ENCODE peak calls at places on chromosomes 1 and 21, in four cellular contexts. J is neural crest cell; Z is activated naive CD4-positive, alpha-beta T cell treated with anti-CD3 and anti-CD28 coated beads, Interleukin-2, amount 50 U/mL, for 16 hours; F is stimulated activated CD8-positive, alpha-beta memory T cell treated with anti-CD3 and anti-CD28 coated beads, Interleukin-15, amount 100 ng/mL, for 24 hours. W is an unnamed sample.

GRCh38 chr1:43834280-43835140 is 99.1 kb upstream of the ARTN start:
- DNase-seq in J (no peak), Z (no peak), F (no peak), W (no peak)

GRCh38 chr1:162094271-162094670 is 24.8 kb downstream of the NOS1AP start:
- DNase-seq in J (no peak), Z (no peak), F (no peak), W (no peak)

GRCh38 chr1:165187020-165187628 is 169.4 kb downstream of the LMX1A start:
- DNase-seq in J (no peak), Z (no peak), F (no peak), W (no peak)

GRCh38 chr1:100628631-100629081 is 90.7 kb downstream of the GPR88 start:
- DNase-seq in J (no peak), Z (no peak), F (no peak), W (no peak)

GRCh38 chr1:17419626-17420328 is 19.7 kb downstream of the RCC2 start:
- DNase-seq in J (peak), Z (peak), F (peak), W (peak)

GRCh38 chr21:38777015-38777414 is 28.7 kb upstream of the ETS2 start:
- DNase-seq in J (no peak), Z (no peak), F (no peak), W (no peak)

GRCh38 chr1:53442297-53442696 is 16.9 kb upstream of the DMRTB1 start:
- DNase-seq in J (no peak), Z (no peak), F (no peak), W (no peak)

GRCh38 chr1:184958554-184959353 is 15.6 kb downstream of the NIBAN1 start:
- DNase-seq in J (no peak), Z (no peak), F (no peak), W (no peak)

GRCh38 chr21:46189213-46189958 is 5.1 kb upstream of the SPATC1L start:
- DNase-seq in J (no peak), Z (no peak), F (no peak), W (no peak)

GRCh38 chr1:9687876-9688582 is 36.5 kb downstream of the PIK3CD start:
- DNase-seq in J (peak), Z (no peak), F (no peak), W (no peak)

GRCh38 chr21:43609501-43610340 is 49.6 kb downstream of the HSF2BP start:
- DNase-seq in J (no peak), Z (no peak), F (no peak), W (no peak)

GRCh38 chr1:9714257-9714718 is 62.8 kb downstream of the PIK3CD start:
- DNase-seq in J (no peak), Z (no peak), F (no peak), W (peak)

GRCh38 chr1:97144527-97144926 is 422.9 kb downstream of the PTBP2 start:
- DNase-seq in J (no peak), Z (no peak), F (no peak), W (no peak)

GRCh38 chr1:150173161-150173585 is 23.5 kb downstream of the PLEKHO1 start:
- DNase-seq in J (no peak), Z (no peak), F (no peak), W (no peak)

GRCh38 chr1:185733818-185734709 is at the start of gene HMCN1:
- DNase-seq in J (peak), Z (peak), F (no peak), W (peak)

GRCh38 chr1:11680270-11681070 is 478 bp downstream of the MAD2L2 start:
- DNase-seq in J (no peak), Z (no peak), F (no peak), W (no peak)

GRCh38 chr1:118335372-118335771 is 150.3 kb upstream of the SPAG17 start:
- DNase-seq in J (no peak), Z (no peak), F (no peak), W (no peak)

GRCh38 chr1:202010042-202011015 is at the start of gene ELF3:
- DNase-seq in J (no peak), Z (no peak), F (no peak), W (peak)

GRCh38 chr1:215970406-215970805 is 403.3 kb downstream of the KCTD3 start:
- DNase-seq in J (no peak), Z (no peak), F (no peak), W (no peak)

GRCh38 chr1:228210684-228211083 is 2.8 kb downstream of the OBSCN start:
- DNase-seq in J (no peak), Z (no peak), F (no peak), W (no peak)

GRCh38 chr1:223423641-223424233 is 30.5 kb downstream of the CCDC185 start:
- DNase-seq in J (no peak), Z (no peak), F (no peak), W (no peak)

GRCh38 chr1:107927815-107928214 is 37.2 kb downstream of the VAV3 start:
- DNase-seq in J (no peak), Z (no peak), F (no peak), W (no peak)

GRCh38 chr1:4784761-4785160 is 130.4 kb downstream of the AJAP1 start:
- DNase-seq in J (no peak), Z (no peak), F (no peak), W (no peak)

GRCh38 chr1:34681481-34682451 is 73.1 kb upstream of the GJB5 start:
- DNase-seq in J (peak), Z (peak), F (no peak), W (peak)

GRCh38 chr1:235892080-235892670 is 25.5 kb upstream of the LYST start:
- DNase-seq in J (no peak), Z (no peak), F (no peak), W (no peak)

GRCh38 chr1:193104496-193104905 is 713 bp downstream of the GLRX2 start:
- DNase-seq in J (peak), Z (peak), F (no peak), W (peak)

GRCh38 chr1:22143065-22143514 is at the start of gene WNT4:
- DNase-seq in J (peak), Z (no peak), F (no peak), W (no peak)

GRCh38 chr21:35352066-35352770 is 303.1 kb upstream of the RUNX1 start:
- DNase-seq in J (no peak), Z (no peak), F (no peak), W (no peak)

GRCh38 chr1:241356187-241356518 is 852 bp downstream of the RGS7 start:
- DNase-seq in J (no peak), Z (no peak), F (no peak), W (no peak)

GRCh38 chr1:112939810-112940209 is 16.2 kb downstream of the SLC16A1 start:
- DNase-seq in J (no peak), Z (no peak), F (no peak), W (no peak)

GRCh38 chr1:216076751-216077150 is 346.5 kb downstream of the USH2A start:
- DNase-seq in J (no peak), Z (no peak), F (no peak), W (no peak)